ENCODE peak calls at places on chromosome 6, in ten cellular contexts. V is endodermal cell; K is pancreas; I is PC-9; Y is psoas muscle; Q is BJ; A is IMR-90; J is effector memory CD4-positive, alpha-beta T cell; E is tibial nerve; G is breast epithelium. P is an unnamed sample. For H3K27me3, the result is how much of the 10 kb centered on the place peaks cover.

GRCh38 chr6:4607026-4607704 is 169.0 kb upstream of the CDYL start:
- DNase-seq in V (peak), K (peak), I (peak), Y (peak), Q (peak), A (peak), J (no peak), E (peak), G (peak), P (peak)

GRCh38 chr6:43091592-43091991 is 15.5 kb downstream of the PTK7 start:
- DNase-seq in V (no peak), K (no peak), I (no peak), Y (no peak), Q (no peak), A (no peak), J (no peak), E (no peak), G (no peak), P (no peak)

GRCh38 chr6:19838442-19839236 is 1.5 kb downstream of the ID4 start:
- DNase-seq in V (peak), K (peak), I (peak), Y (peak), Q (no peak), A (peak), J (no peak), E (no peak), G (peak), P (no peak)

GRCh38 chr6:79170915-79171314 is 63.6 kb downstream of the HMGN3 start:
- DNase-seq in V (no peak), K (no peak), I (no peak), Y (no peak), Q (no peak), A (peak), J (no peak), E (no peak), G (no peak), P (no peak)

GRCh38 chr6:40640591-40641293 is 53.6 kb upstream of the LRFN2 start:
- DNase-seq in V (no peak), K (no peak), I (no peak), Y (no peak), Q (no peak), A (no peak), J (no peak), E (peak), G (no peak), P (no peak)

GRCh38 chr6:81821449-81821848 is 69.0 kb upstream of the TENT5A start:
- DNase-seq in V (no peak), K (no peak), I (no peak), Y (no peak), Q (no peak), A (no peak), J (no peak), E (no peak), G (no peak), P (no peak)

GRCh38 chr6:38570750-38571149 is 69.0 kb downstream of the BTBD9 start:
- DNase-seq in V (no peak), K (no peak), I (no peak), Y (no peak), Q (no peak), A (peak), J (no peak), E (no peak), G (no peak), P (no peak)

GRCh38 chr6:3410385-3411360 is 46.2 kb downstream of the SLC22A23 start:
- DNase-seq in V (peak), K (peak), I (peak), Y (no peak), Q (no peak), A (peak), J (peak), E (peak), G (no peak), P (peak)

GRCh38 chr6:42564496-42564890 is 664 bp downstream of the UBR2 start:
- DNase-seq in V (no peak), K (no peak), I (no peak), Y (no peak), Q (no peak), A (no peak), J (no peak), E (no peak), G (no peak), P (no peak)

GRCh38 chr6:37673436-37673835 is 24.2 kb downstream of the MDGA1 start:
- DNase-seq in V (no peak), K (no peak), I (no peak), Y (no peak), Q (no peak), A (no peak), J (no peak), E (no peak), G (no peak), P (no peak)

GRCh38 chr6:81148726-81149125 is 603.8 kb downstream of the TENT5A start:
- DNase-seq in V (no peak), K (no peak), I (no peak), Y (no peak), Q (no peak), A (no peak), J (no peak), E (no peak), G (no peak), P (no peak)

GRCh38 chr6:77474286-77474956 is 11.1 kb upstream of the HTR1B start:
- DNase-seq in V (no peak), K (no peak), I (no peak), Y (no peak), Q (no peak), A (no peak), J (no peak), E (no peak), G (no peak), P (no peak)

GRCh38 chr6:108902389-108902792 is 54.2 kb downstream of the ARMC2 start:
- DNase-seq in V (no peak), K (no peak), I (no peak), Y (no peak), Q (no peak), A (peak), J (no peak), E (no peak), G (no peak), P (no peak)

GRCh38 chr6:41247288-41247865 is 19.2 kb downstream of the TREML4 start:
- DNase-seq in V (no peak), K (no peak), I (no peak), Y (no peak), Q (no peak), A (no peak), J (no peak), E (no peak), G (no peak), P (no peak)

GRCh38 chr6:75117701-75118100 is 88.2 kb downstream of the COL12A1 start:
- DNase-seq in V (no peak), K (no peak), I (no peak), Y (no peak), Q (no peak), A (peak), J (no peak), E (no peak), G (no peak), P (peak)

GRCh38 chr6:79453558-79454042 is 83.6 kb downstream of the LCA5 start:
- DNase-seq in V (no peak), K (no peak), I (peak), Y (no peak), Q (no peak), A (no peak), J (no peak), E (peak), G (peak), P (peak)

DNA sequence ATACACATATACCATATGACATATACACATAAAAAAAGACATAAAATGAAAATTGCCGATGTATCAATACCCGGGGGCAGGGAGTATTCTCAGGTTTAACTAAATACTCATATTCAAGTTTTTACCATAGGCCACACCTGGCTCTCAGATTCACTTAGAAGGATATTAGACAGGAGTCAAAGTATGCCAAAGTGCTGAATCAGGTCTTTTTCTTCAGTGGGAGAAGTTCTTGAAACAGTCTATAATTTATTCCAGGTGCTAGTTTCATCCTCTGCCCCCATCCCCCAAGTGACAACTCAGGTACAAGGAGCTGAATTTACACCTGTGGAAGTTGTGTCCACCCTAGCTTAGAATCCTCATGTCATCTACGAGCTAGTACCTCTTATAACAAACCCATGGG is 8.5 kb upstream of the HLA-DRA start:
- DNase-seq in V (no peak), K (no peak), I (no peak), Y (no peak), Q (no peak), A (no peak), J (no peak), E (no peak), G (no peak), P (no peak)
- H3K27me3 ChIP-seq in V (under half), K (under half), I (under half), Y (under half), Q (under half), A (under half), J (under half), E (under half), G (under half), P (under half)

GRCh38 chr6:110357696-110358535 is at the start of gene METTL24:
- DNase-seq in V (peak), K (peak), I (no peak), Y (peak), Q (no peak), A (no peak), J (no peak), E (no peak), G (no peak), P (no peak)
- H3K27me3 ChIP-seq in V (under half), K (under half), I (under half), Y (under half), Q (under half), A (under half), J (under half), E (under half), G (under half), P (under half)

DNA sequence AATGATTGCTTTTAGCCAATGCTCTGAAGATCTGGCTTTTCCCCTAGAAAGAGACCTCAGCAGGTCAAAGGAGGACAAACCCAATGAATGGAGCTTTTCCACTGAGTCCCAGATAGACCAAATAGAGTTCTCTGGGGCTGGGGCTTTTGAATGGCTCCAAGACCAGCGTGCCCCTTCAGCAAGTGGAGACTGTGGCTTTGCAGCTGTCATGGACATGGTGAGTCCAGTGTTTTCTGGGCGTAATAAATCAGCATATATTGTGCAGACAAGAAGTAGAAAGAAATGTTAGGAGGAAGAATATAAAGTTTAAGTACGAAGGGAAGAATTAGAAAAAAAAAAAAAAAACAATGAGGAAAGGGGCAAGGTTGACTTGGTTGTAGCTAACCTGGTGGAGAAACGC is 28.1 kb downstream of the ULBP1 start:
- DNase-seq in V (no peak), K (no peak), I (no peak), Y (no peak), Q (no peak), A (no peak), J (no peak), E (no peak), G (no peak), P (no peak)
- H3K27me3 ChIP-seq in V (half or more), K (under half), I (under half), Y (half or more), Q (half or more), A (half or more), J (half or more), E (half or more), G (half or more), P (half or more)

DNA sequence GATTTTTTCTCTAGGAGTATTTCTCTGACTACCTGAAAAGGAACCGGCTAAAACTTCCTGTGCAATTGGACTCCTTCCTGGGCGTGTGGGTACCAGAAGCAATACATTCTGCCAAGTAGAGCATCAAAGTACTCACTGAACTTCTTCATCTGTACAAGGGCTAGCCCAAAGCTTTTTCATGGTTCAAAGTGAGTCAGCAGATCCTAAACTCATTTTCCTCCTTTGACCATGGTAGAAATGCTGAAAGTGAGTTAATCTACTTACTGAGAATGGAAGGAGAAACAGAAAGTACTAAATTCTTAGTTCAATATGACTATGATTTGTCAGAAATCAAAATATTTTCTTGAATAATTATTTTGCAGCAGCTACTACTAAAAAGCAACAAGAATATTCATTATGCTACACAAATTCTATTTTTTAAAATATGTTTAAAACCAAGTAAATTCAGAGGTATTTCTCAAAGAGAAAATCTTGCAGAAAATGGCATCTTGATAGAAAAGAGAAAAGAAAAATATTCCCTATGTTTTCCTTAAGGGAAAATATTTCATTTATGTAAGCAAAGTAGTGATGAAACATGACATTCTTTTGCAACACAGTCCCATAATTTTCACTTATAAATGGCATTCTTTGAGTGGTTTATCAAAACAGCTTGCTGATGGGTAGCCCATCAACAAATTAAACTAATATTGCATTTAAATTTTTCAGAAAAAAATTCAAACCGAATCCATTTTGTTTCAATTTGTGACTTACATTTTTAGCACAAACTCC is 3.7 kb upstream of the BEND6 start:
- DNase-seq in V (no peak), K (no peak), I (no peak), Y (no peak), Q (no peak), A (no peak), J (no peak), E (no peak), G (no peak), P (no peak)
- H3K27me3 ChIP-seq in V (under half), K (under half), I (under half), Y (under half), Q (under half), A (under half), J (under half), E (under half), G (under half), P (under half)

DNA sequence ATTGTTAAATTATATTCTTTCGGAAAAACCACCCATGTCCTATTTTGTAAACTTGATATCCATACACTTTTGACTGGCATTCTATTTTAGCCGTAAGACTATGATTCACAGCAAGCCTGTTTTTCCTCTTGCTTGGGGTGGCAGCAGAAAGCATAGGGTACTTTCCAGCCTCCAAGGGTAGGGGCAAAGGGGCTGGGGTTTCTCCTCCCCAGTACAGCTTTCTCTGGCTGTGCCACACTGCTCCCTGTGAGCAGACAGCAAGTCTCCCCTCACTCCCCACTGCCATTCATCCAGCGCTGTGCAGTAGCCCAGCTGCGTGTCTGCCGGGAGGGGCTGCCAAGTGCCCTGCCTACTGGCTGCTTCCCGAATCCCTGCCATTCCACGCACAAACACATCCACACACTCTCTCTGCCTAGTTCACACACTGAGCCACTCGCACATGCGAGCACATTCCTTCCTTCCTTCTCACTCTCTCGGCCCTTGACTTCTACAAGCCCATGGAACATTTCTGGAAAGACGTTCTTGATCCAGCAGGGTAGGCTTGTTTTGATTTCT is 2.1 kb upstream of the ESR1 start:
- DNase-seq in V (peak), K (no peak), I (no peak), Y (peak), Q (no peak), A (no peak), J (no peak), E (no peak), G (no peak), P (no peak)
- H3K27me3 ChIP-seq in V (half or more), K (under half), I (under half), Y (under half), Q (under half), A (under half), J (under half), E (under half), G (under half), P (under half)

DNA sequence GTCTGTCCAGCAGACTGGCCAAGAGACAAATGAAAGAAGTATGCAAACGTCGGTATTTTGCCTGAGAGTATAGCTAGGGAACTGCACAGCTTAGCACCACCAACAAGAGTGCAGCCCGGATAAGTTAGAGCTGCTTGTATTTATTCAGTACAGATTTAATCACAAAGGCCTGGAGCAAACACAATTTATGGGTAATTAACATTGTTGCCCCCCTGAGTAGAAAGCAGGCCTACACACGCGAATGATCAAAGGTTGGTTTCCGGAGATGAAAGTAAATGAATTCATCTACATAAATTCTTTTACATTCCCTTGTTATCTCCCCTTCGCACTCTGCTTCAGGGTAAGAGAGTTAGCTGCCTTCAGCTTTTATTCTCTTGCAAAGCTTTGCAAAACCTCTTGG is 24.7 kb upstream of the CRISP1 start:
- DNase-seq in V (peak), K (no peak), I (no peak), Y (no peak), Q (no peak), A (no peak), J (no peak), E (no peak), G (no peak), P (no peak)
- H3K27me3 ChIP-seq in V (under half), K (under half), I (under half), Y (under half), Q (under half), A (under half), J (under half), E (under half), G (under half), P (under half)

DNA sequence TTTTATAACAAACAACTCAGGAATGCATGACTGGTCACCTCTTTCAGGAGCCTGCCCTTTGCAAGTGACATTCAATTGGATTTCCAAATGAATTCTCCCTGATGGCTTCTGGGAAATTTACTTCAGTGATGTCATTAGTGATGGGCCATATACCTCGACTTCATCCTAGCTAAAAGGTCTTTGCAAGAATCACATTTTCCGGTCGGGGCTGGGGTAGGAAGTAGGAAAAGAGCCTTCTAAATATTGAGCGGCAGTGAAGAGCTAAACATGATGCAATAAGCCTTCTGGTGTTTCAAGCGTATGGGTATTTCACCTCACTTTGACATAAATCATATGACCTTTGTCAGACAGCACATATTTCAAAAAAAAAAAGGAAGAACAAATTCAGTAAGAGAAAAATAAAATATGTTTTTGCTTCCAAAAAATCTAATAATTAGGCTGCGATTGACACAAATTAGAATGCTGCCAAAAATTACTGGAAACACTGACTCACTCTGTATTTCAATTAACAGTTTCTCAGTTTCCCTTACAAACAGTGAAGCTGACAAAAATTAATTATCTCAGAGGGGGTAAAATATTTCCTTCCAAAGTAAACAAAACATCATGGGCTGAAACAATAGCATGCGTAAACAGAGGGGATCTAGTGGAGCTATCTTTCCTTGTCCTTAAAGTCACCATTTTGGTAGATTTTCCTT is 39.8 kb downstream of the ADTRP start:
- DNase-seq in V (no peak), K (no peak), I (no peak), Y (no peak), Q (no peak), A (no peak), J (no peak), E (no peak), G (no peak), P (no peak)
- H3K27me3 ChIP-seq in V (under half), K (under half), I (under half), Y (under half), Q (under half), A (under half), J (under half), E (under half), G (under half), P (under half)

DNA sequence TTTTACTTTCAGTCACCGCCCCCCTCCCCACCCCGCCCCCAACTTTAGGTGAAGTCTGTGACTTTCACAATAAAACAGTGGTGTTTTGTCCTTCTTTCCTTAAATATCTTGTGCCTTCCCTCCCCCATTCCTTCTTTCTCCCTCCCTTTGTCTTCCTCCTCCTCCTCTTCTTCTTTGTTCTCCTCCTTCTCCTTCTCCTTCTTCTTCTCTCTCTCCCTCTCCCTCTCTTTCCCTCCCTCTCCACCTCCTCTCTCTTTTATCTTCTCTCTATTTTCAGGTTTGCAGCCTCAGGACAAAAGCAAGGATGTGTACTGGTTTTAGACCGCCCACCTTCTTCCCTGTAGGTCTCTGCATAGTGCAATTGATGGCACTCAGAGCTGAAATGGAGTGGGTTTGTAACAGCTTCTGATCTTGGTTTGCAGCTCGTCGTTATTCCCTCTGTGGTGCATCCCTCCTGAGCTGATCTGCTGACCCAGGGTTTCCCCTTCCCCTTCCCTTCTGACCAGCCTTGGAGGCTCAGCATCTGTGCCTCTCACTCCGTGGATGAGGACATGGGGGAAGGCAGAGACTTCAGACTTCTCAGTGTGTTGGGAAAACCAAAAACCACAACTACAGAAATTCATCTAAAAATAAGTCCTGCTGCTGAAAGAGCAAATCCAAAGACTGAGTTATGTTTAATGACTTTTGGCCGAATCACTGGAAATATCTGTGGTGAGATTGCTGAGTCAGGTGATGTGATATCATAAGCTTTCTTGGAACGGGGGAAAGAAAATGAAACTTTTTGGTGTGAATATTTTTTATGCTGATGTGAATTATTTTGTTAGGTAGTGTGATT is 6.9 kb downstream of the VGLL2 start:
- DNase-seq in V (no peak), K (no peak), I (no peak), Y (no peak), Q (no peak), A (no peak), J (no peak), E (no peak), G (no peak), P (no peak)
- H3K27me3 ChIP-seq in V (half or more), K (under half), I (under half), Y (under half), Q (under half), A (under half), J (under half), E (half or more), G (half or more), P (half or more)

P was measured in brain microvascular endothelial cell.